ENCODE peak calls at places on chromosomes 4 and X, in four cellular contexts. A is HepG2, G is SK-N-SH, O is K562. Q is an unnamed sample.

GRCh38 chr4:37793562-37793961 is 32.9 kb upstream of the PGM2 start:
- DNase-seq in A (peak), G (no peak), O (no peak), Q (no peak)

GRCh38 chrX:12567857-12568256 is 223.4 kb upstream of the PRPS2 start:
- DNase-seq in G (peak), O (peak), A (no peak), Q (peak)

GRCh38 chr4:48862038-48862437 is 31.1 kb downstream of the OCIAD1 start:
- DNase-seq in A (no peak), G (no peak), O (no peak), Q (no peak)

GRCh38 chr4:878796-879729 is 53.1 kb downstream of the GAK start:
- DNase-seq in O (no peak), G (no peak), A (no peak), Q (no peak)

GRCh38 chr4:110020139-110020538 is 107.5 kb downstream of the EGF start:
- DNase-seq in A (peak), G (no peak), O (no peak), Q (no peak)

GRCh38 chr4:8278009-8278395 is 8.4 kb downstream of the HTRA3 start:
- DNase-seq in O (no peak), G (no peak), A (no peak), Q (no peak)

GRCh38 chrX:298993-299392 is 17.8 kb downstream of the PLCXD1 start:
- DNase-seq in O (no peak), G (no peak), A (no peak), Q (no peak)

GRCh38 chrX:123169247-123169901 is 14.7 kb upstream of the GRIA3 start:
- DNase-seq in G (no peak), A (peak), O (no peak), Q (no peak)

GRCh38 chrX:2848806-2849420 is 20.2 kb downstream of the GYG2 start:
- DNase-seq in A (peak), G (no peak), O (no peak), Q (no peak)

GRCh38 chr4:683982-684571 is 4.9 kb downstream of the SLC49A3 start:
- DNase-seq in O (peak), G (peak), A (peak), Q (peak)

GRCh38 chr4:183471960-183472708 is 27.7 kb downstream of the CDKN2AIP start:
- DNase-seq in O (peak), A (peak), G (peak), Q (peak)

GRCh38 chr4:79294064-79294463 is 31.8 kb downstream of the NAA11 start:
- DNase-seq in G (no peak), O (no peak), A (peak), Q (no peak)

GRCh38 chr4:149708513-149709175 is 107.0 kb downstream of the IQCM start:
- DNase-seq in A (no peak), G (no peak), O (no peak), Q (no peak)

GRCh38 chr4:79597266-79597665 is 189.2 kb upstream of the GK2 start:
- DNase-seq in A (no peak), O (peak), G (no peak), Q (no peak)

GRCh38 chrX:112865464-112866025 is 24.9 kb upstream of the AMOT start:
- DNase-seq in A (no peak), G (no peak), O (no peak), Q (no peak)

GRCh38 chr4:180150818-180151217 is 2092.4 kb upstream of the TENM3 start:
- DNase-seq in O (no peak), G (peak), A (no peak), Q (no peak)

GRCh38 chrX:56813318-56813837 is 84.3 kb downstream of the NBDY start:
- DNase-seq in O (peak), G (no peak), A (no peak), Q (no peak)

GRCh38 chrX:38890963-38891362 is 89.7 kb downstream of the MID1IP1 start:
- DNase-seq in G (no peak), O (no peak), A (peak), Q (no peak)

GRCh38 chr4:124846306-124846705 is 133.8 kb upstream of the ANKRD50 start:
- DNase-seq in G (no peak), A (no peak), O (no peak), Q (no peak)

GRCh38 chr4:94976371-94977011 is 218.7 kb downstream of the BMPR1B start:
- DNase-seq in G (no peak), A (no peak), O (no peak), Q (no peak)

GRCh38 chr4:8689741-8690140 is 97.2 kb downstream of the CPZ start:
- DNase-seq in O (no peak), A (no peak), G (no peak), Q (no peak)

GRCh38 chrX:413322-414201 is 26.9 kb upstream of the PPP2R3B start:
- DNase-seq in A (no peak), O (no peak), G (no peak), Q (no peak)

GRCh38 chr4:89755210-89755609 is 81.8 kb downstream of the SNCA start:
- DNase-seq in O (no peak), A (no peak), G (no peak), Q (no peak)

GRCh38 chr4:40550900-40551546 is 78.6 kb downstream of the RBM47 start:
- DNase-seq in O (peak), G (no peak), A (peak), Q (no peak)

GRCh38 chr4:6032249-6033244 is 14.3 kb upstream of the C4orf50 start:
- DNase-seq in O (peak), G (no peak), A (no peak), Q (no peak)

GRCh38 chrX:21883258-21883657 is 27.5 kb downstream of the YY2 start:
- DNase-seq in O (peak), A (peak), G (no peak), Q (no peak)

GRCh38 chr4:12993923-12994322 is 490.2 kb downstream of the RAB28 start:
- DNase-seq in G (no peak), A (no peak), O (no peak), Q (no peak)

GRCh38 chr4:17232575-17233253 is 279.2 kb downstream of the QDPR start:
- DNase-seq in A (no peak), G (peak), O (no peak), Q (no peak)

GRCh38 chr4:147518086-147518485 is 37.2 kb downstream of the EDNRA start:
- DNase-seq in G (no peak), O (no peak), A (no peak), Q (no peak)

GRCh38 chr4:26861434-26862186 is 969 bp downstream of the STIM2 start:
- DNase-seq in G (peak), O (peak), A (peak), Q (peak)

GRCh38 chr4:90185416-90185815 is 58.2 kb downstream of the CCSER1 start:
- DNase-seq in G (no peak), O (no peak), A (no peak), Q (no peak)

GRCh38 chr4:21380861-21381260 is 567.7 kb downstream of the KCNIP4 start:
- DNase-seq in O (no peak), A (no peak), G (no peak), Q (no peak)

GRCh38 chr4:89757154-89757723 is 79.7 kb downstream of the SNCA start:
- DNase-seq in G (peak), A (no peak), O (no peak), Q (peak)

GRCh38 chrX:73262991-73263390 is 48.3 kb upstream of the NAP1L2 start:
- DNase-seq in A (peak), G (peak), O (peak), Q (peak)

GRCh38 chrX:150357790-150358189 is 5.3 kb upstream of the MAMLD1 start:
- DNase-seq in G (no peak), A (no peak), O (no peak), Q (no peak)

GRCh38 chr4:78610546-78611214 is 59.1 kb downstream of the ANXA3 start:
- DNase-seq in A (no peak), O (peak), G (no peak), Q (no peak)

GRCh38 chr4:55258152-55258863 is 87.7 kb upstream of the SRD5A3 start:
- DNase-seq in A (no peak), O (no peak), G (no peak), Q (no peak)
- TF ChIP-seq FOXM1 in A (no peak), O (no peak), G (no peak), Q (no peak)

DNA sequence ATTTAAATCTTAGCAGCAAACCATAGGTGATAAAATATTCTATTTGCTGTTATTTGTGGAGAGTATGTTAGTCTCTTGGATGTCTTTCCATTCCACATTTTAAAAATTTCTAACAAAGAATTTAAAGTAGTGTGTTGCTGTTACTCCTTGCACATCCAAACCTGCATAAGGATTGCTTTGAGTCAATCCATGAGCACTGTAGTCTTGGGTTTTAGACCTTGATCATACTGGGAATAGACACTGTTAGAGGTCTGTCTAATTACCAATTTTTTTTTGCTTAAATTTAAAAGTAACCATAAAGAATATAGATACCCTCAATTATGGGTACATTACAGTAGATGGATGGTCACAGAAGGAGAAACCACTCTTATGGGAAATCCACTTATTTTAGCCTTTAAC is 1.5 kb downstream of the AFP start:
- DNase-seq in G (no peak), A (no peak), O (no peak), Q (no peak)
- TF ChIP-seq FOXM1 in G (no peak), A (no peak), O (no peak), Q (no peak)

GRCh38 chrX:69153060-69153730 is 12.1 kb downstream of the PJA1 start:
- DNase-seq in A (peak), O (no peak), G (peak), Q (no peak)

GRCh38 chrX:69154051-69154450 is 11.2 kb downstream of the PJA1 start:
- DNase-seq in G (peak), O (no peak), A (no peak), Q (no peak)

GRCh38 chrX:69155786-69156520 is 9.3 kb downstream of the PJA1 start:
- DNase-seq in G (peak), A (no peak), O (no peak), Q (no peak)

GRCh38 chrX:69158166-69159040 is 6.8 kb downstream of the PJA1 start:
- DNase-seq in A (peak), O (peak), G (peak), Q (peak)

DNA sequence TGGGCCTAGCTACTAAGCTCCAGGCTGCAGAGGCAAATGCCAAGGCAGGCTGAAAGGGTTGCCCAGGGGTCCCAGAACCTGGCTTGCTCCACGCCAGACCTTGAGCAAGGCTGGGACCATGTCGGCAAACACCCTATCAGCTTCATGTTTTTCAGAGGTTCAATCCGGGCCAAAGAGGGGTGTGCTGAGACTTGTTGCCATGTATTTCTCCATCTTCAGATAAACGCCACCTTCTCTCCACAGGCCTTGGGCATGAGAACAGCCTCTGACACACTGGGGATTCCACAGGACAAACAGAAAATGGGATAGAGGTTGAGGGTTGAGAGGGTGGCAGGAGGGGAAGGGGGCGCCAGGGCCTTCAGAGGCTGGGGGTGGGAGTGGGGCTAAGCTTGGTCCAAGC is 8.6 kb downstream of the PJA1 start:
- DNase-seq in O (no peak), A (no peak), G (peak), Q (no peak)
- TF ChIP-seq FOXM1 in O (no peak), A (no peak), G (no peak), Q (no peak)

DNA sequence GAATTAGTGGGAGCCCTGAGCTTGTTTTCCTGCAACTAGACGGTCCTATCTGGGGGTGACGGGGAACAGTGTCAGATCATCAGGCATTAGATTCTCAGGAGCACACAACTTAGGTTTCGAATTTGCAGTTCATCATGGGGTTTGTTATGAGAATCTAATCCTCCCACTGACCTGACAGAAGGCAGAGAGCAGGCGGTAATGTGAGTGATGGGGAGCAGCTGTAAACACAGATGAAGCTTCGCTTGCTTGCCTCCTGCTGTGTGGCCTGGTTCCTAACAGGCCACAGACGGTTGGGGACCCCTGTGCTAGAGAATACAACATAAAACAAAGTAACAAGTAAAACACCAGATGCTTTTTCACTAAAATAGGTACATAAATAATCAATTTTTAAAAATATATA is 86.2 kb upstream of the BLTP1 start:
- DNase-seq in G (no peak), A (no peak), O (peak), Q (no peak)
- TF ChIP-seq FOXM1 in G (no peak), A (no peak), O (no peak), Q (no peak)

Q was measured in HEK293T.